ENCODE peak calls at places on chromosomes 13 and 19, in eight cellular contexts. One of them, this sample, is unnamed.

GRCh38 chr19:926595-927043 is 784 bp downstream of the ARID3A start:
- DNase-seq in NCI-H2029: no peak
- DNase-seq in tibial artery: no peak
- DNase-seq in gastrocnemius medialis: no peak
- DNase-seq in PC-3: peak
- DNase-seq in G401: no peak
- DNase-seq in hepatic stellate cell: peak
- DNase-seq in aorta: peak
- DNase-seq in this sample: peak

GRCh38 chr19:8389891-8390616 is at the start of gene RAB11B:
- DNase-seq in NCI-H2029: peak
- DNase-seq in tibial artery: peak
- DNase-seq in gastrocnemius medialis: peak
- DNase-seq in PC-3: peak
- DNase-seq in G401: peak
- DNase-seq in hepatic stellate cell: peak
- DNase-seq in aorta: peak
- DNase-seq in this sample: peak

GRCh38 chr19:52190679-52191293 is 934 bp downstream of the PPP2R1A start:
- DNase-seq in NCI-H2029: no peak
- DNase-seq in tibial artery: peak
- DNase-seq in gastrocnemius medialis: no peak
- DNase-seq in PC-3: peak
- DNase-seq in G401: peak
- DNase-seq in hepatic stellate cell: peak
- DNase-seq in aorta: peak
- DNase-seq in this sample: peak

GRCh38 chr13:20353973-20354372 is 121.9 kb upstream of the GJB6 start:
- DNase-seq in NCI-H2029: no peak
- DNase-seq in tibial artery: no peak
- DNase-seq in gastrocnemius medialis: no peak
- DNase-seq in PC-3: peak
- DNase-seq in G401: no peak
- DNase-seq in hepatic stellate cell: no peak
- DNase-seq in aorta: no peak
- DNase-seq in this sample: peak

GRCh38 chr19:41269571-41269970 is 5.4 kb downstream of the HNRNPUL1 start:
- DNase-seq in NCI-H2029: no peak
- DNase-seq in tibial artery: no peak
- DNase-seq in gastrocnemius medialis: no peak
- DNase-seq in PC-3: no peak
- DNase-seq in G401: no peak
- DNase-seq in hepatic stellate cell: no peak
- DNase-seq in aorta: no peak
- DNase-seq in this sample: no peak

GRCh38 chr13:39590466-39591036 is 12.4 kb downstream of the LHFPL6 start:
- DNase-seq in NCI-H2029: no peak
- DNase-seq in tibial artery: no peak
- DNase-seq in gastrocnemius medialis: no peak
- DNase-seq in PC-3: peak
- DNase-seq in G401: peak
- DNase-seq in hepatic stellate cell: no peak
- DNase-seq in aorta: no peak
- DNase-seq in this sample: no peak

GRCh38 chr19:662207-662961 is 630 bp downstream of the RNF126 start:
- DNase-seq in NCI-H2029: peak
- DNase-seq in tibial artery: no peak
- DNase-seq in gastrocnemius medialis: no peak
- DNase-seq in PC-3: peak
- DNase-seq in G401: no peak
- DNase-seq in hepatic stellate cell: peak
- DNase-seq in aorta: no peak
- DNase-seq in this sample: peak

GRCh38 chr19:50003810-50004419 is 21.3 kb downstream of the VRK3 start:
- DNase-seq in NCI-H2029: no peak
- DNase-seq in tibial artery: peak
- DNase-seq in gastrocnemius medialis: peak
- DNase-seq in PC-3: peak
- DNase-seq in G401: peak
- DNase-seq in hepatic stellate cell: peak
- DNase-seq in aorta: peak
- DNase-seq in this sample: peak

GRCh38 chr13:21675095-21676007 is 4.5 kb downstream of the FGF9 start:
- DNase-seq in NCI-H2029: peak
- DNase-seq in tibial artery: no peak
- DNase-seq in gastrocnemius medialis: no peak
- DNase-seq in PC-3: no peak
- DNase-seq in G401: peak
- DNase-seq in hepatic stellate cell: no peak
- DNase-seq in aorta: peak
- DNase-seq in this sample: peak

GRCh38 chr19:36041831-36042230 is 9.2 kb upstream of the CLIP3 start:
- DNase-seq in NCI-H2029: no peak
- DNase-seq in tibial artery: no peak
- DNase-seq in gastrocnemius medialis: no peak
- DNase-seq in PC-3: peak
- DNase-seq in G401: no peak
- DNase-seq in hepatic stellate cell: peak
- DNase-seq in aorta: no peak
- DNase-seq in this sample: peak

GRCh38 chr19:18007939-18008673 is at the start of gene ARRDC2:
- DNase-seq in NCI-H2029: peak
- DNase-seq in tibial artery: peak
- DNase-seq in gastrocnemius medialis: peak
- DNase-seq in PC-3: peak
- DNase-seq in G401: peak
- DNase-seq in hepatic stellate cell: peak
- DNase-seq in aorta: peak
- DNase-seq in this sample: peak

GRCh38 chr19:7489609-7490044 is 792 bp upstream of the PEX11G start:
- DNase-seq in NCI-H2029: no peak
- DNase-seq in tibial artery: no peak
- DNase-seq in gastrocnemius medialis: no peak
- DNase-seq in PC-3: no peak
- DNase-seq in G401: no peak
- DNase-seq in hepatic stellate cell: no peak
- DNase-seq in aorta: no peak
- DNase-seq in this sample: no peak

GRCh38 chr19:488505-489417 is 7.5 kb upstream of the MADCAM1 start:
- DNase-seq in NCI-H2029: peak
- DNase-seq in tibial artery: peak
- DNase-seq in gastrocnemius medialis: peak
- DNase-seq in PC-3: peak
- DNase-seq in G401: peak
- DNase-seq in hepatic stellate cell: peak
- DNase-seq in aorta: peak
- DNase-seq in this sample: peak

GRCh38 chr19:55255618-55256423 is 3.0 kb downstream of the PPP6R1 start:
- DNase-seq in NCI-H2029: no peak
- DNase-seq in tibial artery: no peak
- DNase-seq in gastrocnemius medialis: no peak
- DNase-seq in PC-3: peak
- DNase-seq in G401: no peak
- DNase-seq in hepatic stellate cell: peak
- DNase-seq in aorta: peak
- DNase-seq in this sample: peak

GRCh38 chr13:97858161-97858560 is 95.3 kb upstream of the IPO5 start:
- DNase-seq in NCI-H2029: no peak
- DNase-seq in tibial artery: no peak
- DNase-seq in gastrocnemius medialis: no peak
- DNase-seq in PC-3: no peak
- DNase-seq in G401: no peak
- DNase-seq in hepatic stellate cell: no peak
- DNase-seq in aorta: no peak
- DNase-seq in this sample: no peak

GRCh38 chr13:112752711-112753541 is 63.1 kb downstream of the ATP11A start:
- DNase-seq in NCI-H2029: no peak
- DNase-seq in tibial artery: no peak
- DNase-seq in gastrocnemius medialis: no peak
- DNase-seq in PC-3: no peak
- DNase-seq in G401: no peak
- DNase-seq in hepatic stellate cell: no peak
- DNase-seq in aorta: no peak
- DNase-seq in this sample: peak

GRCh38 chr19:44719262-44719701 is 20.3 kb downstream of the CEACAM16 start:
- DNase-seq in NCI-H2029: peak
- DNase-seq in tibial artery: no peak
- DNase-seq in gastrocnemius medialis: no peak
- DNase-seq in PC-3: no peak
- DNase-seq in G401: no peak
- DNase-seq in hepatic stellate cell: no peak
- DNase-seq in aorta: no peak
- DNase-seq in this sample: no peak

GRCh38 chr13:95968906-95969305 is 84.3 kb downstream of the UGGT2 start:
- DNase-seq in NCI-H2029: no peak
- DNase-seq in tibial artery: no peak
- DNase-seq in gastrocnemius medialis: no peak
- DNase-seq in PC-3: no peak
- DNase-seq in G401: no peak
- DNase-seq in hepatic stellate cell: no peak
- DNase-seq in aorta: no peak
- DNase-seq in this sample: no peak

GRCh38 chr19:51887522-51888498 is at the start of gene ZNF577:
- DNase-seq in NCI-H2029: no peak
- DNase-seq in tibial artery: peak
- DNase-seq in gastrocnemius medialis: peak
- DNase-seq in PC-3: no peak
- DNase-seq in G401: peak
- DNase-seq in hepatic stellate cell: peak
- DNase-seq in aorta: peak
- DNase-seq in this sample: peak

GRCh38 chr19:46840157-46840942 is 10.3 kb downstream of the AP2S1 start:
- DNase-seq in NCI-H2029: peak
- DNase-seq in tibial artery: no peak
- DNase-seq in gastrocnemius medialis: no peak
- DNase-seq in PC-3: peak
- DNase-seq in G401: peak
- DNase-seq in hepatic stellate cell: peak
- DNase-seq in aorta: no peak
- DNase-seq in this sample: peak

GRCh38 chr13:52599853-52600603 is 42.2 kb upstream of the HNRNPA1L2 start:
- DNase-seq in NCI-H2029: no peak
- DNase-seq in tibial artery: no peak
- DNase-seq in gastrocnemius medialis: no peak
- DNase-seq in PC-3: no peak
- DNase-seq in G401: peak
- DNase-seq in hepatic stellate cell: peak
- DNase-seq in aorta: peak
- DNase-seq in this sample: no peak

GRCh38 chr13:45242070-45242469 is 41.2 kb upstream of the KCTD4 start:
- DNase-seq in NCI-H2029: no peak
- DNase-seq in tibial artery: no peak
- DNase-seq in gastrocnemius medialis: no peak
- DNase-seq in PC-3: peak
- DNase-seq in G401: peak
- DNase-seq in hepatic stellate cell: peak
- DNase-seq in aorta: no peak
- DNase-seq in this sample: peak

GRCh38 chr13:113856716-113857065 is 7.2 kb downstream of the GAS6 start:
- DNase-seq in NCI-H2029: no peak
- DNase-seq in tibial artery: peak
- DNase-seq in gastrocnemius medialis: no peak
- DNase-seq in PC-3: peak
- DNase-seq in G401: peak
- DNase-seq in hepatic stellate cell: peak
- DNase-seq in aorta: no peak
- DNase-seq in this sample: peak

This sample was measured in kidney tubule cell.